ENCODE peak calls at places on chromosomes 6 and 20, in five cellular contexts. E is uterus, T is prostate gland, X is mesenchymal stem cell, B is ascending aorta. K is an unnamed sample.
A peak's percentile ranks its signal among the peaks of the same experiment; 100 is the strongest.

GRCh38 chr20:11350126-11351005 is 567.3 kb upstream of the BTBD3 start:
- DNase-seq in E (peak; percentile 20), T (peak; percentile 66), X (peak; percentile 78), B (no peak), K (no peak)

GRCh38 chr20:15642676-15643075 is 930.6 kb downstream of the KIF16B start:
- DNase-seq in E (no peak), T (no peak), X (peak; percentile 80), B (no peak), K (no peak)

GRCh38 chr6:132359891-132360290 is 41.4 kb downstream of the MOXD1 start:
- DNase-seq in E (no peak), T (no peak), X (no peak), B (no peak), K (no peak)

GRCh38 chr20:32898721-32899120 is 40.0 kb downstream of the EFCAB8 start:
- DNase-seq in E (no peak), T (no peak), X (peak; percentile 3), B (no peak), K (no peak)

GRCh38 chr20:41200446-41201202 is 63.3 kb downstream of the PLCG1 start:
- DNase-seq in E (no peak), T (no peak), X (no peak), B (no peak), K (no peak)

GRCh38 chr6:45626087-45626891 is 248.6 kb upstream of the SUPT3H start:
- DNase-seq in E (no peak), T (no peak), X (peak; percentile 60), B (peak; percentile 16), K (no peak)

GRCh38 chr6:169847773-169848380 is 96.5 kb downstream of the ERMARD start:
- DNase-seq in E (no peak), T (no peak), X (no peak), B (peak; percentile 8), K (no peak)

GRCh38 chr6:112990971-112991370 is 643.8 kb downstream of the RFPL4B start:
- DNase-seq in E (no peak), T (no peak), X (peak; percentile 21), B (no peak), K (no peak)

GRCh38 chr6:105164418-105164817 is 15.4 kb downstream of the POPDC3 start:
- DNase-seq in E (no peak), T (no peak), X (peak; percentile 80), B (no peak), K (no peak)

GRCh38 chr6:154868143-154868594 is 126.9 kb upstream of the TIAM2 start:
- DNase-seq in E (no peak), T (peak; percentile 15), X (peak; percentile 69), B (no peak), K (no peak)

GRCh38 chr6:109015185-109015584 is 79.5 kb downstream of the SESN1 start:
- DNase-seq in E (no peak), T (no peak), X (no peak), B (no peak), K (no peak)

GRCh38 chr6:89452269-89452668 is 19.3 kb downstream of the ANKRD6 start:
- DNase-seq in E (no peak), T (no peak), X (no peak), B (no peak), K (no peak)

GRCh38 chr6:11212625-11213024 is 19.8 kb downstream of the NEDD9 start:
- DNase-seq in E (peak; percentile 81), T (no peak), X (peak; percentile 64), B (peak; percentile 87), K (peak; percentile 54)

GRCh38 chr20:34374209-34374749 is 11.2 kb downstream of the ITCH start:
- DNase-seq in E (no peak), T (no peak), X (no peak), B (no peak), K (no peak)

GRCh38 chr6:72864799-72865198 is 242.9 kb downstream of the KCNQ5 start:
- DNase-seq in E (no peak), T (no peak), X (no peak), B (no peak), K (no peak)

DNA sequence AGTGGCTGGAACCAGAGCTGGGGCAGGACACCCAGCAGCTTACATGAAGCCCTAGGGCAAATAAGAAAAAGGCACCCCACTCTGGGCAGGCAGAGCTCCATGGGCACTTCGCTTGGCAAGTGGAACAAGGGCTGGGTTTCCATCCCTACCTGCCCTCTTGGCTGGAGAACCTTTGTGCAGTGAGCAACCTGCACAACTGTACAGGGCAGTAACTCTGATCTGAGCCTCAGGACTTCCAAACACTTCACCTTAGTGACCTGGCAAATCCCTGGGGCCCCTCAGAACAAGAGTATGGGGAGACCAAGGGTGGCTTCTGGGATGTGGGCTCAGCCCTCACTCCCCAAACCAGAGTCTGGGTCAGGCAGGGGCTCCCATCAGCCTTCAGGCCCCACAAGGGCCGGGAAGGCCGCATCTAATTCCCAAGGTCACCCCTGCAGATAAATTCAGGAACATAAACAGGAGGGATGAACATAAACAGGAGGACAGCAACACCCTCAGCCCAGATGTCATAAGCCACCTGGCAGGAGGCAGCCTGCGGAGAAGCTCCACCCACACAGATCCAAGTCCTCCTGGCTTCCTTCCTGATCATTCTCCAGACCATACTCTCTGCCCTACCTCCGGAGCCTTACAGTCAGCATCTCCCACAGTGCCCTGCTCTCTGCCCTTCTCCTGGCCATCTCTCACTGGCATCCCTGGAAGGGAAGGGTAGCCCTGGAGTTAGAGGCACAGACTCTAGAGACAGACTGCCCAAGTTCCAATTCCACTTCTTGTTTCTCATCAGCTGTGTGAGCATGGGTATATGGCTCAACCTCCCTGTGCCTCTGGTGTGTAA is 37.5 kb downstream of the HNF4A start:
- DNase-seq in E (no peak), T (no peak), X (no peak), B (peak; percentile 39), K (peak; percentile 6)
- H3K27ac ChIP-seq in E (no peak overlapping the region), T (no peak overlapping the region), X (no peak overlapping the region), B (no peak overlapping the region), K (no peak overlapping the region)

GRCh38 chr6:25013249-25013648 is 77.5 kb upstream of the RIPOR2 start:
- DNase-seq in E (no peak), T (no peak), X (no peak), B (no peak), K (no peak)

GRCh38 chr6:25016311-25016710 is 80.6 kb upstream of the RIPOR2 start:
- DNase-seq in E (no peak), T (no peak), X (peak; percentile 57), B (no peak), K (no peak)

GRCh38 chr6:25012657-25013056 is 76.9 kb upstream of the RIPOR2 start:
- DNase-seq in E (no peak), T (no peak), X (peak; percentile 64), B (no peak), K (no peak)

GRCh38 chr6:25014375-25014774 is 78.6 kb upstream of the RIPOR2 start:
- DNase-seq in E (no peak), T (no peak), X (no peak), B (no peak), K (no peak)

GRCh38 chr6:25014806-25015560 is 79.2 kb upstream of the RIPOR2 start:
- DNase-seq in E (peak; percentile 88), T (no peak), X (peak; percentile 96), B (no peak), K (no peak)
- H3K4me3 ChIP-seq in E (no peak overlapping the region), T (no peak overlapping the region), X (no peak overlapping the region), B (no peak overlapping the region), K (no peak overlapping the region)

GRCh38 chr6:27514906-27515495 is 42.1 kb upstream of the ZNF184 start:
- DNase-seq in E (no peak), T (no peak), X (no peak), B (no peak), K (no peak)

GRCh38 chr6:27512525-27512924 is 39.6 kb upstream of the ZNF184 start:
- DNase-seq in E (no peak), T (no peak), X (no peak), B (no peak), K (no peak)

GRCh38 chr6:27518881-27519795 is 46.2 kb upstream of the ZNF184 start:
- DNase-seq in E (peak; percentile 74), T (peak; percentile 56), X (peak; percentile 93), B (peak; percentile 77), K (peak; percentile 58)

GRCh38 chr6:27517238-27517637 is 44.3 kb upstream of the ZNF184 start:
- DNase-seq in E (no peak), T (no peak), X (no peak), B (no peak), K (no peak)

GRCh38 chr6:27517928-27518787 is 45.3 kb upstream of the ZNF184 start:
- DNase-seq in E (no peak), T (no peak), X (no peak), B (no peak), K (no peak)
- H3K27ac ChIP-seq in E (peak overlapping the region; percentile 95), T (peak overlapping the region; percentile 85), X (no peak overlapping the region), B (peak overlapping the region; percentile 90), K (peak overlapping the region; percentile 88)

GRCh38 chr6:148547110-148547509 is 199.7 kb upstream of the UST start:
- DNase-seq in E (no peak), T (no peak), X (no peak), B (no peak), K (no peak)

GRCh38 chr6:148545901-148546300 is 200.9 kb upstream of the UST start:
- DNase-seq in E (no peak), T (no peak), X (no peak), B (no peak), K (no peak)

GRCh38 chr6:148550569-148550968 is 196.3 kb upstream of the UST start:
- DNase-seq in E (no peak), T (no peak), X (no peak), B (no peak), K (no peak)

GRCh38 chr6:148548749-148549140 is 198.1 kb upstream of the UST start:
- DNase-seq in E (no peak), T (no peak), X (no peak), B (no peak), K (no peak)

DNA sequence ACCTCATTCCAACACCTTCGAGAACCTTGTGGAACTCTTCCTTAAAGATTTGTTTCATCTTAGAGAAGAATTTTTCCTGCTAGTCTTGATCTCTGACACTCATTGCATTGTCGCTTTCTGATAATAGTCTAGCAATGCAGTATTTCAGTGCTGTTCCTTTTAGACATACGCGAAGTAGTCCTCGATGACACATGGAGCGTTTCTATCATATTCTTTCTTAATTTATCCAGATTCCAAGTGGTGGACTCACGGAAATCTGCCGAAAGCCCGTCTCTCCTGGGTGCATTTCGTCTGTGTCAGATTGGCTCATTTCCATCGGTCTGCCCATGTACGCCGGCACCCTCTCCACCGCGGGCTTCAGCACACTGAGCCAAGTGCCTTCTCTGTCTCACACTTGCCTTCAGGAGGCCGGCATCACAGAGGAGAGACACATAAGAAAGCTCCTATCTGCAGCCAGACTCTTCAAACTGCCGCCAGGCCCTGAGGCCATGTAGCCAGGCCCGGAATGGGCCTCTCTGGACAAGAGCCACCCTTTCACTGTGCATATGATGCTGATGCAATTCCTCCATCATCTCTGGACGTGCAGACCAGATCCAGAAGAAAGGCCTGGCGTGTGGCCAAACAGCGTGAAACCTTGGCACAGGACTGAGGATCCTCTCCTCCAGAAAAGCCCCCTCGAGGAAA is 198.6 kb upstream of the UST start:
- DNase-seq in E (peak; percentile 39), T (no peak), X (no peak), B (no peak), K (no peak)
- H3K4me3 ChIP-seq in E (no peak overlapping the region), T (no peak overlapping the region), X (peak overlapping the region; percentile 9), B (no peak overlapping the region), K (no peak overlapping the region)

GRCh38 chr20:3470208-3470626 is 601 bp upstream of the ATRN start:
- DNase-seq in E (no peak), T (no peak), X (no peak), B (no peak), K (peak; percentile 74)
- H3K27ac ChIP-seq in E (peak overlapping the region; percentile 77), T (peak overlapping the region; percentile 69), X (peak overlapping the region; percentile 51), B (peak overlapping the region; percentile 85), K (peak overlapping the region; percentile 62)

K was measured in adrenal gland.